ENCODE peak calls at places on chromosomes 2 and 18, in nine cellular contexts. S is activated naive CD4-positive, alpha-beta T cell treated with anti-CD3 and anti-CD28 coated beads for 36 hours; O is stimulated activated CD4-positive, alpha-beta T cell treated with anti-CD3 and anti-CD28 coated beads, Interleukin-15, amount 100 ng/mL, for 1 hour; K is WERI-Rb-1; P is activated CD4-positive, alpha-beta memory T cell treated with anti-CD3 and anti-CD28 coated beads for 36 hours; W is K562; J is IMR-90; E is hepatocyte; Y is pancreas. N is an unnamed sample.

GRCh38 chr2:68698567-68699377 is 35.8 kb upstream of the ARHGAP25 start:
- DNase-seq in S (no peak), O (no peak), K (no peak), P (no peak), W (no peak), J (no peak), E (no peak), Y (no peak), N (no peak)

GRCh38 chr2:164178835-164179470 is 442.3 kb downstream of the GRB14 start:
- DNase-seq in S (no peak), O (no peak), K (no peak), P (no peak), W (no peak), J (peak; percentile 24), E (no peak), Y (no peak), N (no peak)

GRCh38 chr2:73283545-73284295 is 558 bp downstream of the FBXO41 start:
- DNase-seq in S (peak; percentile 23), O (no peak), K (peak; percentile 36), P (peak; percentile 40), W (peak; percentile 53), J (no peak), E (no peak), Y (peak; percentile 71), N (no peak)

GRCh38 chr2:204447722-204448121 is 97.6 kb upstream of the PARD3B start:
- DNase-seq in S (no peak), O (no peak), K (no peak), P (no peak), W (no peak), J (no peak), E (no peak), Y (no peak), N (no peak)

GRCh38 chr18:39806519-39806918 is 2148.5 kb upstream of the PIK3C3 start:
- DNase-seq in S (no peak), O (no peak), K (no peak), P (no peak), W (no peak), J (no peak), E (peak; percentile 10), Y (no peak), N (no peak)

GRCh38 chr2:159946326-159946992 is 116.0 kb downstream of the PLA2R1 start:
- DNase-seq in S (no peak), O (no peak), K (no peak), P (no peak), W (no peak), J (peak; percentile 21), E (peak; percentile 12), Y (no peak), N (no peak)

GRCh38 chr2:160345102-160345501 is 145.0 kb upstream of the ITGB6 start:
- DNase-seq in S (no peak), O (no peak), K (no peak), P (no peak), W (no peak), J (no peak), E (no peak), Y (no peak), N (no peak)

GRCh38 chr2:176789751-176790150 is 422.8 kb upstream of the HNRNPA3 start:
- DNase-seq in S (no peak), O (no peak), K (no peak), P (no peak), W (no peak), J (no peak), E (no peak), Y (no peak), N (no peak)

GRCh38 chr2:44776924-44777480 is 164.5 kb upstream of the SIX3 start:
- DNase-seq in S (no peak), O (no peak), K (no peak), P (no peak), W (no peak), J (no peak), E (no peak), Y (no peak), N (no peak)

GRCh38 chr18:76528477-76529432 is 33.7 kb upstream of the ZNF516 start:
- DNase-seq in S (peak; percentile 7), O (no peak), K (peak; percentile 29), P (no peak), W (no peak), J (peak; percentile 83), E (peak; percentile 69), Y (no peak), N (peak; percentile 62)

GRCh38 chr2:2328847-2329246 is 2.2 kb downstream of the MYT1L start:
- DNase-seq in S (peak; percentile 25), O (no peak), K (no peak), P (peak; percentile 10), W (peak; percentile 10), J (no peak), E (peak; percentile 37), Y (no peak), N (no peak)

GRCh38 chr2:160387558-160388262 is 105.9 kb downstream of the RBMS1 start:
- DNase-seq in S (no peak), O (no peak), K (no peak), P (no peak), W (no peak), J (peak; percentile 100), E (peak; percentile 42), Y (no peak), N (peak; percentile 77)

GRCh38 chr18:13877133-13877532 is 38.2 kb downstream of the MC2R start:
- DNase-seq in S (no peak), O (no peak), K (no peak), P (no peak), W (no peak), J (no peak), E (no peak), Y (no peak), N (no peak)

GRCh38 chr2:197515277-197515797 is 529 bp upstream of the MOB4 start:
- DNase-seq in S (no peak), O (no peak), K (peak; percentile 20), P (no peak), W (no peak), J (peak; percentile 31), E (peak; percentile 3), Y (no peak), N (no peak)

GRCh38 chr2:197806317-197806633 is 1.9 kb downstream of the PLCL1 start:
- DNase-seq in S (no peak), O (no peak), K (no peak), P (no peak), W (no peak), J (no peak), E (no peak), Y (no peak), N (no peak)

GRCh38 chr2:214315324-214315723 is 95.5 kb upstream of the VWC2L start:
- DNase-seq in S (no peak), O (no peak), K (no peak), P (no peak), W (no peak), J (no peak), E (no peak), Y (no peak), N (no peak)

GRCh38 chr2:238104521-238105311 is 4.6 kb downstream of the ESPNL start:
- DNase-seq in S (no peak), O (no peak), K (no peak), P (no peak), W (no peak), J (no peak), E (no peak), Y (peak; percentile 68), N (peak; percentile 13)

GRCh38 chr2:240569523-240569997 is 1.3 kb downstream of the RNPEPL1 start:
- DNase-seq in S (peak; percentile 7), O (no peak), K (no peak), P (no peak), W (no peak), J (no peak), E (no peak), Y (no peak), N (peak; percentile 22)

GRCh38 chr2:197873293-197873701 is 68.9 kb downstream of the PLCL1 start:
- DNase-seq in S (no peak), O (no peak), K (no peak), P (no peak), W (no peak), J (peak; percentile 83), E (no peak), Y (no peak), N (no peak)

GRCh38 chr18:73742959-73743358 is 404.7 kb downstream of the FBXO15 start:
- DNase-seq in S (no peak), O (no peak), K (no peak), P (no peak), W (no peak), J (peak; percentile 10), E (no peak), Y (no peak), N (no peak)

GRCh38 chr2:69601179-69601612 is 42.3 kb downstream of the AAK1 start:
- DNase-seq in S (peak; percentile 24), O (no peak), K (no peak), P (no peak), W (peak; percentile 80), J (peak; percentile 97), E (peak; percentile 75), Y (no peak), N (no peak)